ENCODE peak calls at places on chromosomes 2 and 18, in four cellular contexts. K is MM.1S, G is HuH-7.5, U is sciatic nerve. M is an unnamed sample.

GRCh38 chr2:150626934-150627336 is 139.5 kb upstream of the RND3 start:
- DNase-seq in K (no peak), G (no peak), U (no peak), M (no peak)

GRCh38 chr2:119941981-119942513 is 70.8 kb upstream of the EPB41L5 start:
- DNase-seq in G (no peak), K (no peak), U (no peak), M (no peak)

GRCh38 chr2:17146358-17146757 is 371.9 kb downstream of the RAD51AP2 start:
- DNase-seq in G (no peak), K (no peak), U (no peak), M (no peak)

GRCh38 chr18:37564796-37565137 is 831 bp downstream of the CELF4 start:
- DNase-seq in U (peak; percentile 70), G (peak; percentile 48), K (no peak), M (no peak)

GRCh38 chr2:47043891-47044239 is 111.2 kb downstream of the STPG4 start:
- DNase-seq in U (no peak), K (no peak), G (no peak), M (no peak)

GRCh38 chr2:204110250-204111183 is 174.0 kb downstream of the ICOS start:
- DNase-seq in K (peak; percentile 93), G (no peak), U (no peak), M (peak; percentile 13)

GRCh38 chr2:69097908-69098655 is 85.1 kb downstream of the ANTXR1 start:
- DNase-seq in K (no peak), G (no peak), U (no peak), M (no peak)

GRCh38 chr2:179277429-179278196 is 13.0 kb upstream of the SESTD1 start:
- DNase-seq in K (no peak), G (no peak), U (no peak), M (no peak)

GRCh38 chr2:36376319-36376765 is 20.8 kb downstream of the CRIM1 start:
- DNase-seq in K (no peak), G (no peak), U (peak; percentile 85), M (no peak)

GRCh38 chr2:104976603-104977120 is 61.2 kb upstream of the MRPS9 start:
- DNase-seq in K (peak; percentile 56), G (no peak), U (no peak), M (no peak)

GRCh38 chr2:212299943-212300342 is 238.7 kb downstream of the ERBB4 start:
- DNase-seq in K (no peak), U (no peak), G (no peak), M (no peak)

GRCh38 chr2:239882781-239883180 is 142.4 kb downstream of the NDUFA10 start:
- DNase-seq in G (no peak), U (no peak), K (no peak), M (no peak)

GRCh38 chr18:8681196-8681595 is 24.2 kb upstream of the MTCL1 start:
- DNase-seq in K (peak; percentile 75), G (no peak), U (no peak), M (no peak)

GRCh38 chr18:60059216-60059615 is 159.4 kb downstream of the PMAIP1 start:
- DNase-seq in K (no peak), G (no peak), U (no peak), M (no peak)

GRCh38 chr2:18551623-18552022 is 8.8 kb downstream of the RDH14 start:
- DNase-seq in U (no peak), G (no peak), K (no peak), M (no peak)

GRCh38 chr18:65938592-65939372 is 188.0 kb downstream of the CDH7 start:
- DNase-seq in G (no peak), U (no peak), K (peak; percentile 75), M (no peak)

GRCh38 chr2:169716229-169716886 is 17.3 kb upstream of the KLHL23 start:
- DNase-seq in K (no peak), G (no peak), U (no peak), M (peak; percentile 76)

GRCh38 chr18:10122116-10122515 is 208.3 kb downstream of the VAPA start:
- DNase-seq in K (peak; percentile 14), U (no peak), G (no peak), M (peak; percentile 24)

GRCh38 chr2:205885492-205886099 is 200.4 kb downstream of the INO80D start:
- DNase-seq in U (peak; percentile 96), G (peak; percentile 70), K (peak; percentile 77), M (peak; percentile 55)

GRCh38 chr18:77811510-77811909 is 561.9 kb downstream of the GALR1 start:
- DNase-seq in U (no peak), K (no peak), G (no peak), M (no peak)

GRCh38 chr2:69082430-69082997 is 69.5 kb downstream of the ANTXR1 start:
- DNase-seq in K (no peak), G (no peak), U (peak; percentile 68), M (no peak)

GRCh38 chr18:9017900-9018217 is 84.6 kb upstream of the NDUFV2 start:
- DNase-seq in U (no peak), K (no peak), G (no peak), M (no peak)

GRCh38 chr18:42977982-42978595 is 137.4 kb downstream of the RIT2 start:
- DNase-seq in G (no peak), K (no peak), U (no peak), M (no peak)

M was measured in fibroblast of the conjunctiva.